ENCODE peak calls at places on chromosomes 12 and 14, in five cellular contexts. One of them, this sample, is unnamed.

GRCh38 chr12:57107456-57107855 is 3.7 kb downstream of the STAT6 start:
- DNase-seq in WTC11: no peak
- DNase-seq in HepG2: no peak
- DNase-seq in K562: peak; percentile 44
- DNase-seq in H1: no peak
- DNase-seq in this sample: no peak

GRCh38 chr14:42428996-42429395 is 822.3 kb downstream of the LRFN5 start:
- DNase-seq in H1: no peak
- DNase-seq in WTC11: no peak
- DNase-seq in HepG2: no peak
- DNase-seq in K562: no peak
- DNase-seq in this sample: peak; percentile 59

GRCh38 chr14:31312934-31313333 is 105.3 kb upstream of the HECTD1 start:
- DNase-seq in WTC11: no peak
- DNase-seq in H1: no peak
- DNase-seq in HepG2: no peak
- DNase-seq in K562: no peak
- DNase-seq in this sample: no peak

GRCh38 chr14:91373591-91374245 is 43.9 kb downstream of the CCDC88C start:
- DNase-seq in H1: no peak
- DNase-seq in K562: no peak
- DNase-seq in HepG2: no peak
- DNase-seq in WTC11: no peak
- DNase-seq in this sample: peak; percentile 80

GRCh38 chr12:7934153-7934552 is 1.8 kb downstream of the SLC2A3 start:
- DNase-seq in HepG2: no peak
- DNase-seq in K562: peak; percentile 58
- DNase-seq in WTC11: no peak
- DNase-seq in H1: no peak
- DNase-seq in this sample: no peak

GRCh38 chr12:56993346-56993745 is 13.0 kb downstream of the ZBTB39 start:
- DNase-seq in WTC11: no peak
- DNase-seq in H1: peak; percentile 37
- DNase-seq in HepG2: no peak
- DNase-seq in K562: no peak
- DNase-seq in this sample: no peak

GRCh38 chr12:5461966-5462365 is 30.1 kb downstream of the NTF3 start:
- DNase-seq in H1: no peak
- DNase-seq in WTC11: no peak
- DNase-seq in K562: no peak
- DNase-seq in HepG2: no peak
- DNase-seq in this sample: no peak

GRCh38 chr12:52879394-52880351 is 25.2 kb downstream of the KRT8 start:
- DNase-seq in K562: peak; percentile 90
- DNase-seq in H1: peak; percentile 86
- DNase-seq in WTC11: peak; percentile 86
- DNase-seq in HepG2: peak; percentile 83
- DNase-seq in this sample: no peak

GRCh38 chr12:66491812-66492361 is 187.0 kb downstream of the GRIP1 start:
- DNase-seq in K562: no peak
- DNase-seq in WTC11: no peak
- DNase-seq in H1: no peak
- DNase-seq in HepG2: no peak
- DNase-seq in this sample: no peak

GRCh38 chr12:85805654-85806053 is 30.6 kb downstream of the RASSF9 start:
- DNase-seq in WTC11: no peak
- DNase-seq in K562: no peak
- DNase-seq in HepG2: no peak
- DNase-seq in H1: no peak
- DNase-seq in this sample: no peak

GRCh38 chr14:41285193-41285748 is 321.4 kb upstream of the LRFN5 start:
- DNase-seq in K562: peak; percentile 16
- DNase-seq in WTC11: peak; percentile 41
- DNase-seq in HepG2: peak; percentile 40
- DNase-seq in H1: peak; percentile 50
- DNase-seq in this sample: no peak

GRCh38 chr12:12356467-12356885 is 402 bp upstream of the BORCS5 start:
- DNase-seq in K562: no peak
- DNase-seq in H1: no peak
- DNase-seq in WTC11: no peak
- DNase-seq in HepG2: no peak
- DNase-seq in this sample: no peak

GRCh38 chr12:51472984-51473383 is 48.4 kb downstream of the SLC4A8 start:
- DNase-seq in K562: no peak
- DNase-seq in WTC11: no peak
- DNase-seq in H1: no peak
- DNase-seq in HepG2: no peak
- DNase-seq in this sample: no peak

GRCh38 chr12:106106129-106106566 is 32.6 kb downstream of the NUAK1 start:
- DNase-seq in K562: no peak
- DNase-seq in H1: no peak
- DNase-seq in WTC11: no peak
- DNase-seq in HepG2: no peak
- DNase-seq in this sample: no peak

GRCh38 chr12:109766251-109766778 is 52.7 kb downstream of the FAM222A start:
- DNase-seq in H1: peak; percentile 46
- DNase-seq in HepG2: no peak
- DNase-seq in K562: no peak
- DNase-seq in WTC11: no peak
- DNase-seq in this sample: no peak

GRCh38 chr14:104145826-104146642 is 7.6 kb downstream of the KIF26A start:
- DNase-seq in H1: peak; percentile 42
- DNase-seq in K562: no peak
- DNase-seq in HepG2: no peak
- DNase-seq in WTC11: peak; percentile 10
- DNase-seq in this sample: no peak

GRCh38 chr14:67467134-67467533 is 21.4 kb downstream of the TMEM229B start:
- DNase-seq in H1: no peak
- DNase-seq in WTC11: no peak
- DNase-seq in HepG2: no peak
- DNase-seq in K562: no peak
- DNase-seq in this sample: no peak

GRCh38 chr12:15151141-15152091 is 69.8 kb downstream of the RERG start:
- DNase-seq in K562: peak; percentile 2
- DNase-seq in H1: no peak
- DNase-seq in WTC11: no peak
- DNase-seq in HepG2: peak; percentile 5
- DNase-seq in this sample: no peak

GRCh38 chr12:116426391-116427136 is 132.6 kb upstream of the MAP1LC3B2 start:
- DNase-seq in H1: peak; percentile 62
- DNase-seq in K562: peak; percentile 65
- DNase-seq in HepG2: no peak
- DNase-seq in WTC11: peak; percentile 69
- DNase-seq in this sample: no peak

DNA sequence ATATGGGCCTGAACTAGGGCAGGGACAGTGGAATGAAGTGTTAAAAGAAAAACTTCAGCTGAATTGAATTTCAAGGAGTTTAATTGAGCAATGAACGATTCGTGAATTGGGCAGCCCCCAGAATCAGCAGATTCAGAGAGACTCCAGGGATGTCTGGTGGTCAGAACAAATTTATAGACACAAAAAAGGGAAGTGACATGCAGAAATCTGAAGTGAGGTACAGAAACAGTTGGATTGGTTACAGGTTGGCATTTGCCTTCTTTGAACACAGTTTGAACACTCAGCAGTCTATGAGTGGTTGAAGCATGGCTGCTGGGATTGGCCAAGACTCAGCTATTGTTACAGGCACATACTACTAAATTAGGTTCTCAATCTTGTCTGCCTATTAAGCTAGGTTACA is 9.7 kb upstream of the TBPL2 start:
- DNase-seq in H1: peak; percentile 7
- DNase-seq in HepG2: no peak
- DNase-seq in WTC11: no peak
- DNase-seq in K562: no peak
- DNase-seq in this sample: no peak
- TF ChIP-seq ATF2 in H1: no peak
- TF ChIP-seq ATF2 in HepG2: no peak
- TF ChIP-seq ATF2 in WTC11: no peak
- TF ChIP-seq ATF2 in K562: no peak
- TF ChIP-seq ATF2 in this sample: no peak

GRCh38 chr12:121290410-121290809 is 6.1 kb downstream of the CAMKK2 start:
- DNase-seq in H1: no peak
- DNase-seq in WTC11: no peak
- DNase-seq in HepG2: no peak
- DNase-seq in K562: no peak
- DNase-seq in this sample: no peak
- TF ChIP-seq ATF2 in H1: no peak
- TF ChIP-seq ATF2 in WTC11: no peak
- TF ChIP-seq ATF2 in HepG2: no peak
- TF ChIP-seq ATF2 in K562: no peak
- TF ChIP-seq ATF2 in this sample: no peak

GRCh38 chr12:124504273-124505000 is 63.0 kb downstream of the NCOR2 start:
- DNase-seq in H1: no peak
- DNase-seq in HepG2: no peak
- DNase-seq in K562: no peak
- DNase-seq in WTC11: no peak
- DNase-seq in this sample: no peak

GRCh38 chr12:124506832-124507153 is 60.6 kb downstream of the NCOR2 start:
- DNase-seq in HepG2: no peak
- DNase-seq in H1: no peak
- DNase-seq in WTC11: no peak
- DNase-seq in K562: no peak
- DNase-seq in this sample: no peak

GRCh38 chr12:124507188-124508109 is 60.0 kb downstream of the NCOR2 start:
- DNase-seq in K562: no peak
- DNase-seq in H1: no peak
- DNase-seq in WTC11: no peak
- DNase-seq in HepG2: no peak
- DNase-seq in this sample: no peak

GRCh38 chr12:124505001-124505818 is 62.2 kb downstream of the NCOR2 start:
- DNase-seq in WTC11: no peak
- DNase-seq in HepG2: no peak
- DNase-seq in K562: no peak
- DNase-seq in H1: no peak
- DNase-seq in this sample: no peak

GRCh38 chr12:124506145-124506831 is 61.1 kb downstream of the NCOR2 start:
- DNase-seq in WTC11: no peak
- DNase-seq in K562: peak; percentile 71
- DNase-seq in HepG2: no peak
- DNase-seq in H1: no peak
- DNase-seq in this sample: no peak
- TF ChIP-seq ATF2 in WTC11: no peak
- TF ChIP-seq ATF2 in K562: no peak
- TF ChIP-seq ATF2 in HepG2: no peak
- TF ChIP-seq ATF2 in H1: no peak
- TF ChIP-seq ATF2 in this sample: no peak

DNA sequence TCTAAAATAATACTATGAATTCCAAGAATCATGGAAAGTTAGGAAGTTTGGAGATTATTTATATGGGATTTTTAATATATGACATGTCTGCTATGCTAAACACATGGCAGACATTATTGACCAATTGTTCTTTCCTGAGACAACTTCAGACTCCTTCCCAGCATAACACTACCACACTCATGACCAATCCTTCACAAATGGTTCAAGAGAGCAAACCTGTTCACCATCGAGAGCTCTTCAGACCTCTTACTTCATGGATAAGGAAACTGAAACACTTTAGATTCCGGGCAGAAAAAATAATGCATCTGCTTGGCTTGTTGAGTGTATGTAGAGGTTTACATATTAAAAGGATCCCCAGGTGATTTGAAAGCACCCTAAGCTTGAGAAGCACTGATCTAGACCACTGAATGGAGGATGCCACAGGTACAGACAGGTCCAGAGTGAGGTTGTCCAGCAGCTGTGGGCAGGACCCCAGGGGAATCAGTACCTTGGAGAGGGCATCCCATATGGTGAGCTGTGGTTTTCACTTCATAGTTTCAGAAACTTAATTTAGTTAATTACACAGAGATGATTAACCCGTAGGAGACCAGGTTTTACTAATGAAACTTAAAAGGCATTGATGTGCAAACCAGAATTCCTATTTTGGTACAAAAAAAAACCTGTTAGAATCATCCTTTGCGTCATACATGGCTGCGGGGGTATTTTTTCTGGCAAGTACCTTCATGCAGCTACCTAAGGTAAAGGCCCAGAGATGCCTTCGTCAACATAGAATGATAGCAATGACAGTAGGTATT is 159.1 kb downstream of the DACT1 start:
- DNase-seq in H1: no peak
- DNase-seq in HepG2: no peak
- DNase-seq in K562: no peak
- DNase-seq in WTC11: peak; percentile 20
- DNase-seq in this sample: peak; percentile 88
- TF ChIP-seq ATF2 in H1: no peak
- TF ChIP-seq ATF2 in HepG2: no peak
- TF ChIP-seq ATF2 in K562: no peak
- TF ChIP-seq ATF2 in WTC11: no peak
- TF ChIP-seq ATF2 in this sample: peak; percentile 91

DNA sequence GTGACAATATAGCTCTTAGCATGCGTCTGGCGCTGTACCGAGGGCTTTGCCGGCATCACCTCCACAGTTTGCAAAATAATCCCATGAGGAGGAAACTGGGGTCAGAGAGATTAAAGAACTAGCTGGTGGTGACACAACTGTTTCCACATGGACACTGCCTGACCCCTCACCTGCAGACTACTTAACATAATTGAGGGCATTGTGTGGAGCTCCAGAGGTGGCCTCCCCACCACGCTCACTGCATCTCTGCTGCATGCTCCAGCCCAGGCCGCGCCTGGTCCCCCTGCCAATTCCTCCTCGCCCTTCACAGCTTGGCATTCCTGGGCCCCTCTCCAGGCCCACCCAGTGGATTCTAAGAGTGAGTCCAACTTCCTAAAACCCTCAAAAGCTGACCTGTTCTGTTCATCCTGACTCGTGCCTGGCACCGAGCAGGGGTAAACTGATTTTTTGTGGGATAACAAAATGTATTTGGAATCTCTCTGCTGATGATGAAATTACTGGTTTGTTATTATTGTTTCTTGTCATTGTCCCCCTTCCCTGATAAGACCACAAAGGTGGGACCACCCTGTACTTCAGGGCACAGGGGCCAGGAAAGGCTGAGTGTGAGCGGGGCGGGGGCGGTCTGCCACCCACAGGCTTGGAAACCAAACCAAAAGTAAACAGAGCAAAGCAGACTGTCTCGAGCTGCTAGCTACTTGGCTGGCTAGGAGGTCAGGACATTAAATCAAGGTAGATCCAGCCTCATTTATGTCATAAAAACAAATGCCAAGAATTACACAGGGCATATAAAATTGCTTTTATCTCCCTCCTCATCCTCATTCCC is 40.6 kb downstream of the CHGA start:
- DNase-seq in WTC11: no peak
- DNase-seq in H1: no peak
- DNase-seq in K562: no peak
- DNase-seq in HepG2: peak; percentile 43
- DNase-seq in this sample: no peak
- TF ChIP-seq ATF2 in WTC11: no peak
- TF ChIP-seq ATF2 in H1: no peak
- TF ChIP-seq ATF2 in K562: no peak
- TF ChIP-seq ATF2 in HepG2: no peak
- TF ChIP-seq ATF2 in this sample: no peak

DNA sequence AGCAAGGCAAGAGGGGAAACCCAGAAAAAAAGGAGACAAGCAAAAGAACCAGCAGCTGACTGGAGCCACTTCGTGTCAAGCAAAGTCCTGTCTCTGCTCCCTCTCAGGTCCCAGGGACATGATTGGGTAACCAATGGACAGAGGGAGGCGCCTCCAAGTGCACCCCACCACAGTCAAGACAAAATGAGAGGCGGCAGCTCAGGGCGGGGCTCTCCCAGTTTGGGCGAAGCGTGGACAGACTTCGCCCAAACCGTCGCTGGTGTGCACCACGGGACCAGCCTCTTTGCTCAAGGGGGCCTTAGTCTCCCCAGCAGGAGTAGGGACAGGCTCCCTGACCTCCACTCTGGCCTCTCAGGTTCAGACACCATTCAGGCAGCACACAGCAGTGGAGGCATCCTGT is 1.5 kb upstream of the BEGAIN start:
- DNase-seq in WTC11: peak; percentile 12
- DNase-seq in HepG2: no peak
- DNase-seq in H1: no peak
- DNase-seq in K562: no peak
- DNase-seq in this sample: no peak
- TF ChIP-seq ATF2 in WTC11: no peak
- TF ChIP-seq ATF2 in HepG2: no peak
- TF ChIP-seq ATF2 in H1: no peak
- TF ChIP-seq ATF2 in K562: no peak
- TF ChIP-seq ATF2 in this sample: no peak